ENCODE peak calls at places on chromosomes 12 and 14, in four cellular contexts. F is mesenchymal stem cell, X is mesendoderm, L is IMR-90. Y is an unnamed sample. For H3K79me1, the result is how much of the 10 kb centered on the place peaks cover.

GRCh38 chr14:32087173-32087861 is 10.2 kb downstream of the ARHGAP5 start:
- DNase-seq in X (peak), F (peak), L (peak), Y (peak)

GRCh38 chr12:92574911-92575570 is 127.7 kb upstream of the PLEKHG7 start:
- DNase-seq in L (no peak), F (no peak), X (no peak), Y (no peak)

GRCh38 chr12:130138478-130138877 is 23.8 kb upstream of the FZD10 start:
- DNase-seq in F (no peak), X (no peak), L (no peak), Y (no peak)

GRCh38 chr12:56220611-56221232 is 1.0 kb downstream of the RNF41 start:
- DNase-seq in F (peak), L (peak), X (peak), Y (peak)

GRCh38 chr12:52187640-52188039 is 4.2 kb downstream of the KRT80 start:
- DNase-seq in F (no peak), X (no peak), L (no peak), Y (no peak)

GRCh38 chr12:11778703-11779102 is 129.2 kb downstream of the ETV6 start:
- DNase-seq in L (no peak), X (no peak), F (no peak), Y (no peak)

GRCh38 chr14:93005135-93005813 is 82.3 kb downstream of the CHGA start:
- DNase-seq in L (no peak), F (no peak), X (no peak), Y (no peak)

GRCh38 chr12:16603265-16603915 is 2.6 kb downstream of the LMO3 start:
- DNase-seq in L (no peak), X (no peak), F (no peak), Y (peak)

GRCh38 chr12:52258335-52258901 is 16.0 kb upstream of the KRT86 start:
- DNase-seq in L (no peak), F (no peak), X (peak), Y (peak)

GRCh38 chr12:128322341-128322740 is 55.4 kb downstream of the TMEM132C start:
- DNase-seq in L (no peak), X (no peak), F (no peak), Y (no peak)

GRCh38 chr14:99040047-99040446 is 231.9 kb downstream of the BCL11B start:
- DNase-seq in X (no peak), F (no peak), L (no peak), Y (no peak)

GRCh38 chr14:94462763-94463572 is 10.4 kb upstream of the SERPINA11 start:
- DNase-seq in F (no peak), L (no peak), X (no peak), Y (no peak)

DNA sequence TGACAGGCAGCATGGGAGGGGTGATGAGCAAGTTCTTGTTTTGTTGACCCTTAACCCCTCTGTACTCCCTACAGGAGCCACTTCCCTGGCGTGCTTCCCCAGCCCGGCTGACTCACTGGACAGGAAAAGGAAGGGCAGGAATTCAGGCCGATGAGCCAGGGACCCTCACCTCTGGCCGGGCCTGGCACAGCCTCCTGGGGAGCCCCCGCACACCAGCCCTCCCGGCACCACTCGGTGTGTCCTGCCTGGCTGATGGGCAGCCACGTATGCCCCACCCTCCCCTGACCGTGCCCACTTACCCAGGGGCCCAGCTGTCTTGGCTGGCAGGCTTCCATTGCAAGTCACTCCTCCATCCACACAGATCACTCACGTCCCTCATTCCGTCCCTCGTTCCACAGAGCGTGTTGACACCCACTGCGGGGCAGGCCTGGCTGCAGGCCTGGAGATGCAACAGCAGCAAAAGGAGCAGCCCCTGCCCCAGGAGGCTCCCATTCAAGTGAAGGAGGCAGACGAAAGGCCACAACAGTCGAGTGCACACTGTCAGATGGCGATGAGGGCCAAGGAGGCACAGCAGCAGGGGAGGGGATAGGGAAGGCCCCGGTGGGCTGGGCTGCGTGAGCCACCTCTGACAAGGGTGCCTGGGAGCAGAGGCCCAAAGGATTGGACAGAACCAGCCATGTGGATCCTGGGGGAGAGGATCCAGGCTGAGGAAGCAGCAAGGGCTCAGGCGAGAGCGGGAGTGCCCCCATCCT is 19.7 kb upstream of the CD9 start:
- DNase-seq in F (peak), X (no peak), L (peak), Y (no peak)
- H3K79me1 ChIP-seq in F (under half), X (under half), L (under half), Y (under half)

GRCh38 chr14:54652890-54653201 is 85.9 kb downstream of the SAMD4A start:
- DNase-seq in X (peak), L (no peak), F (no peak), Y (no peak)

GRCh38 chr14:54651018-54651351 is 84.1 kb downstream of the SAMD4A start:
- DNase-seq in X (peak), L (no peak), F (peak), Y (no peak)

GRCh38 chr14:54652188-54652889 is 85.4 kb downstream of the SAMD4A start:
- DNase-seq in X (peak), F (peak), L (peak), Y (peak)

GRCh38 chr14:54650331-54651017 is 83.5 kb downstream of the SAMD4A start:
- DNase-seq in F (peak), X (peak), L (peak), Y (no peak)

GRCh38 chr14:54651649-54652048 is 84.7 kb downstream of the SAMD4A start:
- DNase-seq in X (no peak), F (no peak), L (no peak), Y (no peak)
- H2BK120ac ChIP-seq in X (no peak), F (no peak), L (peak), Y (no peak)

GRCh38 chr12:125143491-125143890 is 78.3 kb downstream of the AACS start:
- DNase-seq in L (peak), F (peak), X (peak), Y (no peak)
- H3K23ac ChIP-seq in L (no peak), F (no peak), X (no peak), Y (peak)

DNA sequence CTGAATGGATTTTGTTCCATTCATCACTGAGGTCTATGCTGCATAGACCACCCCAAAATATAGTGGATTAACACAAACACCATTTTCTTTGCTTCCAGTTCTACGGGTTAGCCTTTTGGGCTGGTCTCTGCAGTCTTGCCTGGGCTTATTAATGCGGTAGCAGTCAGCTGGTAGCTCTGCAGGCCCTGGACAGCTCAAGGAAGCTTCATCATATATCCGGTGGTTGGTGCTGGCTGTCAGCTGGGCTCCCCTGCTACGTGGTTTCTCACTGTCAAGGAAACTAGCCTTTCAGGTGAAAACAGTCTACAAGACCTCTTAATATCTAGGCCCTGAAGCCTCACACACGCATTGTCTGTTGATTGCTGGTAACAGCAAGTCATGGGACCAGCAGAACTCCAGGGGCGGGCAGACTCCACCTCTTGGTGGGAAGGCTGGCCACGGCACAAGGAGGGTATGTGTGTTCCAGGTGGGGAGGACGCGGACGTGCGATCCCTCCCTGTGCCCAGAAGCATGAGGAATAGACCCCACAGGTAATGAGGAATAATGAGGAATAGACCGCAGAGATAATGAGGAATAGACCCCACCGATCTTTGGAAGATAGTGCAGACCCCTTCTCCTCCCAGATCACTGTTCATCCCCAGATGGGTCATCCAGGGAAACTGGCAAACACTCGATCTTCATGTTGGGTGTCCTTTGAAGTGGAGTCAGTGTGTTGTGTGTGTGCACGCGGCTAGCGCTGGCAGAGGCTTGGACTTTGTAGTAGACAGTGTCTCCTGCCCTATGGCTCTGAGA is 13.3 kb downstream of the TSPAN9 start:
- DNase-seq in X (no peak), L (no peak), F (no peak), Y (no peak)
- H3K79me1 ChIP-seq in X (under half), L (under half), F (under half), Y (under half)

GRCh38 chr14:70315942-70316341 is 43.5 kb downstream of the COX16 start:
- DNase-seq in X (no peak), L (no peak), F (no peak), Y (no peak)

GRCh38 chr14:70317969-70318634 is 41.4 kb downstream of the COX16 start:
- DNase-seq in X (peak), F (peak), L (peak), Y (peak)

GRCh38 chr14:70320294-70320693 is 39.2 kb downstream of the COX16 start:
- DNase-seq in X (no peak), L (no peak), F (no peak), Y (no peak)

GRCh38 chr14:70318635-70319013 is 40.9 kb downstream of the COX16 start:
- DNase-seq in F (no peak), L (no peak), X (no peak), Y (no peak)

DNA sequence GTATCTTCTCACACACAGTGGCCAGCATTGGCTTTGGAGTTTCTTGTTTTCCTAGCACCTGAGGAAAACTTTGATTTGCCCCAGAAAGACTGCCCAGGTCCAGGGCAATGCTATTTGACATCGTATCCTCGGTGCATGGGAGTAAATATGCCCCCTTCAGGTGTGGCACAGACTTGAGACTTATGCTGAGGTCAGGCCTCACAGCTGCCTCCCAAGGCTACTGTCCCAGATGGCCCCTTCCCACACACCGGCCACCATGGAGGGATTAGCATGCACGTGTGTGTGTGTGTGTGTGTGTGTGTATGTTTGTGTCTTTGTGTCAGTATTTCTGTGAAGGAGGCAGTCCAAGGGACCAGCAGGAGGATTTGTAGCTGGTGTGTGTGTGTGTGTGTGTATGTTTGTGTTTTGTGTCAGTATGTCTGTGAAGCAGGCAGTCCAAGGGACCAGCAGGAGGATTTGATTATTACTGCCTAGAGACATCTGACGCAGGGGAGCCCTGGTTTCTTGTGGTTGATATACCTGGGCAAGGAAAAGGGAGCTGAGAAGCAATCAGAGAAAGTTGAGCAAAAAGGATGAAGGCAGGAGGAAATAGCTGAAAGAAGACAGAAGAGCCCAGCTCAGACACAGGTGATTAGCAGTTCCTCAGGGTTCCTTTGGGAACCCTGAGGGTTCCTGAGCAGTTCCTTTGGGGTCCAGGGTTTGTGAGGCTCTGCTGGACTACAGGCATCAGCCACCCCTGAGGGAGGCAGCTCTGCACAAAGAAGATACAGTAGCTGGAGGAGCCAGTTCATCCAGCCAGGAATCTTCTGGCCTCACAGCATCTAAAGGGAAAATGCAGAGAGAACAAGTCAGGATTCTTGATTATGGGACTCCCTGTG is 42.2 kb downstream of the COX16 start:
- DNase-seq in L (no peak), F (no peak), X (no peak), Y (no peak)
- H2BK120ac ChIP-seq in L (no peak), F (no peak), X (no peak), Y (no peak)

GRCh38 chr14:76273346-76273745 is 102.6 kb upstream of the ESRRB start:
- DNase-seq in L (no peak), X (no peak), F (no peak), Y (no peak)

GRCh38 chr14:76280221-76280620 is 95.7 kb upstream of the ESRRB start:
- DNase-seq in X (no peak), L (no peak), F (no peak), Y (no peak)

GRCh38 chr14:76274324-76274723 is 101.6 kb upstream of the ESRRB start:
- DNase-seq in X (no peak), F (no peak), L (no peak), Y (no peak)

GRCh38 chr14:76272774-76273173 is 103.2 kb upstream of the ESRRB start:
- DNase-seq in X (no peak), F (no peak), L (no peak), Y (no peak)

DNA sequence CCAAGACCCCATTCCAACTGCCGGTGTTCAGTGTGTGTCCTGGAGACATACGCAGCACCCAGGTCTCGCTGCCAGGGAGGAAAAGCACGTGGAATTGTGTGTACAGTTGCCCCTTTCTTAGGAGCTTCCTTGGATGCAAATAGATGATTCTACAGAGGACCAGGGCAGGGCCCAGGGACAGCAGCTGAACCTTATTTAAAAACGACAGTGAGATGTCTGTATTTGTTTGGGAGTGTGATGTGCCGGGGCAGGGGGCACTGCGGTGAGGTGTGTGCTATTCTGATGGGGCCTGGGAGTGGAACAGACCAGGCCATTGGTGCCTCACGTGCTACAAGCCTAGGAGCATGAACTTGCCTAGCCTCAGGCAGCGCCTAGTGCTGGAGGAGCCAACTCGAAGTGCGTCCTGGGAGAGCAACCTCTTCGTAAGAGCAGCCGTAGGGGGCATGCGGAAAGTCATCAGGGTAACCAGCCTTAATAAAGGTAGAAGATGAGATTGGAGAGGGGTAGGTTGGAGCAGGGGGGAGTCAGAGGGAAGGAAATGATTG is 98.3 kb upstream of the ESRRB start:
- DNase-seq in L (no peak), F (no peak), X (no peak), Y (no peak)
- H3K23ac ChIP-seq in L (no peak), F (no peak), X (no peak), Y (no peak)

DNA sequence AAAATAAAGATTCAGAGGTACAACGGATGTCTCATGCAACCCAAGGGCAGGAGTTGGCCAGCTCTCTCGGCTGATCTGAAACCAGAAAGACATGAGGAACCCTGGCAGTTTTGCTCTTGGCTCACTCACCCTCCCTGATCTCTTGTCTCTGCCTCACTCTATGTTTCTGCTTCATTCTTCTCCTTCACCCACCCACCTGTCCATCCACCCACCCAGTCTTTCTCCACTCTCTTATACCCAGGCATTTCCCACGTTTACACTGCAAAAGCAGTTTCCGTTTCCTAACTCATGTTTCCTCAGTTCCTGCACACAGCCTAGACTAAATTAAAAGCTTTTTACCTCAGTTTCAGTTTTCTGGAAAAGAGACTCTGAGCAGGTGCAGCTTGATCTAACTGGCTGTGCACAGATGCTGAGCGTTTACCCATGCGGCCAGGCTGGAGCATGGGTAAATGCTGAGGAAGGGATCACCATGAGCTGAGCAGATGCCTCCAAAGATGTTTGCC is 157.6 kb downstream of the PRKCH start:
- DNase-seq in F (no peak), X (no peak), L (no peak), Y (no peak)
- H3K79me1 ChIP-seq in F (under half), X (under half), L (under half), Y (under half)

Y was measured in neuronal stem cell.